ENCODE peak calls at places on chromosomes 6 and 20, in five cellular contexts. T, J, K, N and B are unnamed samples.
A peak's percentile ranks its signal among the peaks of the same experiment; 100 is the strongest.

GRCh38 chr20:57996465-57996864 is 232.0 kb downstream of the ANKRD60 start:
- DNase-seq in T (no peak), J (no peak), K (no peak), N (no peak), B (no peak)

GRCh38 chr20:11186301-11187008 is 512.7 kb upstream of the JAG1 start:
- DNase-seq in T (no peak), J (no peak), K (no peak), N (no peak), B (no peak)

GRCh38 chr6:34771727-34772126 is 14.4 kb downstream of the SNRPC start:
- DNase-seq in T (no peak), J (no peak), K (no peak), N (no peak), B (no peak)

GRCh38 chr6:35508027-35508426 is 4.7 kb downstream of the TULP1 start:
- DNase-seq in T (no peak), J (no peak), K (no peak), N (no peak), B (no peak)

GRCh38 chr6:28209753-28210535 is 15.1 kb upstream of the ZSCAN9 start:
- DNase-seq in T (no peak), J (no peak), K (no peak), N (no peak), B (no peak)

GRCh38 chr6:17600527-17601388 is 656 bp downstream of the FAM8A1 start:
- DNase-seq in T (no peak), J (peak; percentile 34), K (peak; percentile 24), N (peak; percentile 75), B (peak; percentile 67)

GRCh38 chr6:7201444-7201731 is 93.6 kb downstream of the RREB1 start:
- DNase-seq in T (no peak), J (no peak), K (no peak), N (peak; percentile 61), B (no peak)

GRCh38 chr6:128209771-128210170 is 308.9 kb upstream of the THEMIS start:
- DNase-seq in T (no peak), J (no peak), K (peak; percentile 12), N (no peak), B (no peak)

GRCh38 chr20:44247131-44247571 is at the start of gene GDAP1L1:
- DNase-seq in T (no peak), J (no peak), K (no peak), N (no peak), B (peak; percentile 91)

GRCh38 chr20:32582659-32583580 is 2.2 kb downstream of the NOL4L start:
- DNase-seq in T (no peak), J (peak; percentile 50), K (no peak), N (peak; percentile 83), B (peak; percentile 84)

GRCh38 chr20:46438156-46438750 is 31.8 kb upstream of the ELMO2 start:
- DNase-seq in T (no peak), J (peak; percentile 51), K (peak; percentile 50), N (peak; percentile 16), B (peak; percentile 65)

GRCh38 chr6:138988469-138988834 is 399 bp upstream of the REPS1 start:
- DNase-seq in T (no peak), J (peak; percentile 57), K (peak; percentile 45), N (no peak), B (no peak)

GRCh38 chr6:168417158-168417557 is 23.8 kb upstream of the SMOC2 start:
- DNase-seq in T (no peak), J (no peak), K (peak; percentile 12), N (no peak), B (no peak)

GRCh38 chr6:28335564-28336283 is at the start of gene ZSCAN31:
- DNase-seq in T (peak; percentile 73), J (peak; percentile 83), K (peak; percentile 99), N (peak; percentile 99), B (peak; percentile 81)

GRCh38 chr6:1524040-1524480 is 85.7 kb upstream of the FOXC1 start:
- DNase-seq in T (no peak), J (peak; percentile 68), K (no peak), N (peak; percentile 76), B (peak; percentile 84)

GRCh38 chr6:44837741-44838140 is 450.2 kb downstream of the CDC5L start:
- DNase-seq in T (no peak), J (no peak), K (no peak), N (no peak), B (no peak)

GRCh38 chr6:150813993-150814359 is 51.5 kb upstream of the MTHFD1L start:
- DNase-seq in T (peak; percentile 69), J (no peak), K (peak; percentile 18), N (no peak), B (no peak)

GRCh38 chr6:144343736-144344428 is 58.7 kb downstream of the UTRN start:
- DNase-seq in T (peak; percentile 69), J (no peak), K (peak; percentile 98), N (no peak), B (no peak)

GRCh38 chr6:14828146-14828705 is 417.6 kb upstream of the JARID2 start:
- DNase-seq in T (no peak), J (no peak), K (no peak), N (no peak), B (no peak)

GRCh38 chr6:146878564-146879343 is 280.0 kb downstream of the ADGB start:
- DNase-seq in T (no peak), J (no peak), K (no peak), N (no peak), B (no peak)

GRCh38 chr6:65927141-65927540 is 220.1 kb upstream of the EYS start:
- DNase-seq in T (no peak), J (no peak), K (no peak), N (no peak), B (no peak)

GRCh38 chr20:33693741-33694645 is 7.8 kb upstream of the E2F1 start:
- DNase-seq in T (no peak), J (no peak), K (no peak), N (no peak), B (peak; percentile 46)

GRCh38 chr6:131779304-131779703 is 28.5 kb upstream of the ENPP1 start:
- DNase-seq in T (no peak), J (no peak), K (no peak), N (no peak), B (no peak)

GRCh38 chr6:150175611-150176151 is 32.8 kb downstream of the PPP1R14C start:
- DNase-seq in T (no peak), J (no peak), K (no peak), N (no peak), B (no peak)

GRCh38 chr20:40251284-40251932 is 437.6 kb downstream of the MAFB start:
- DNase-seq in T (no peak), J (peak; percentile 45), K (peak; percentile 70), N (peak; percentile 51), B (peak; percentile 32)

GRCh38 chr6:2237001-2237400 is 8.4 kb downstream of the GMDS start:
- DNase-seq in T (no peak), J (no peak), K (no peak), N (no peak), B (no peak)

GRCh38 chr6:10406556-10406955 is 8.3 kb downstream of the TFAP2A start:
- DNase-seq in T (no peak), J (no peak), K (no peak), N (no peak), B (no peak)

GRCh38 chr6:131643262-131643631 is 6.1 kb downstream of the ENPP3 start:
- DNase-seq in T (no peak), J (no peak), K (no peak), N (no peak), B (no peak)

GRCh38 chr20:33790571-33790970 is 20.6 kb upstream of the CHMP4B start:
- DNase-seq in T (no peak), J (no peak), K (no peak), N (no peak), B (no peak)

GRCh38 chr6:15252205-15252604 is 6.3 kb downstream of the JARID2 start:
- DNase-seq in T (no peak), J (no peak), K (no peak), N (peak; percentile 78), B (no peak)

GRCh38 chr20:6679086-6679485 is 88.4 kb upstream of the BMP2 start:
- DNase-seq in T (no peak), J (no peak), K (no peak), N (no peak), B (no peak)

DNA sequence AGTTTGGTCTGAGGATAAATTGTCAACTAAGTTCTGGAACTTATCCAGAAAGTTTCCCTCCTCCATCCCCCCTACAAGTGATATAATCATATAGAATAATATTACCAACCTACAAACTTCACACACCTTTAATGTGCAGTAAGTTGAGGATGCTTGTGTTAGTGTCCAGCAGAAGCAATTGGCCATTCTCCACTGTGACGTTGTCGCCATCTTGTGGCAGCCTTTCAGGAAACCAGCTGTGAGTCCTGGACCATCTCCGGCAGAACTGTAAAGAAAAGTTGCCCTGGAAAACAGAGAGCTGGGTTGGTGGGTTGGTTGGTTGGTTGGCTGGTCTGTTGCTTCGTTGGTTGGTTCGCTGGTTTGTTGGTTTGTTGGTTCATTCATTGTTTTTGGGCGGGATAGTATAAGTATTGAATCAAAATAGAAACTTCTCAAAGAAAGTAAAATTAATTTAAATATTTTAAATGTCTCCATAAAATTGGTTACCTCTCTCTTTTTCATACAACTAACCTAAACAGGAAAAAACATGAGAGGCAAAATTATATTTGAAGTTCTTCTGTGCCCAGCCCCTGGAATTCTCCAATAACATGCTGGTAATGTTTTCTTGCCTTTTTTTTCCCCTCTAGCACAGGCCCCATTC is 127.5 kb downstream of the PKHD1 start:
- DNase-seq in T (peak; percentile 38), J (peak; percentile 69), K (peak; percentile 70), N (peak; percentile 77), B (peak; percentile 34)
- TF ChIP-seq FOXM1 in T (no peak), J (no peak), K (no peak), N (no peak), B (no peak)

DNA sequence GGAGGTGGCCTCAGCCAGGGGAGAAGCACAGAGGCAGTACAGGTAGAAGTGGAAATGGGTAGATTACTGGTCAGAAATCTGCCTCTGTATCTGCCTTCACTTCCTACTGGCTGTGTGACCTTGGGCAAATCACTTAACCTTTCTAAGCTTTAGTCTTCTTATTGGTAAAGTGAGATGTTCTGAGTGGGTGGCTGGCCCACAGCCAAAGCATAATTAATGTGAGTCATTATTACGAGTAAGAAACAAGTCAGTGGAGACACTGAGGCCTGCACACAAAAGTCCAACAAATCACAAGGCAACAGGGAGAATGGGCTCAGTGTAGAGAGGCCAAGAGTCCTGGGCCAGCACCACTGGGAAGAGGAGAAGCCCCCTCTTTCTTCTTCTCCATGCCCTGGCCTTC is 39.1 kb downstream of the NRN1 start:
- DNase-seq in T (no peak), J (no peak), K (no peak), N (no peak), B (no peak)
- TF ChIP-seq FOXM1 in T (no peak), J (no peak), K (no peak), N (no peak), B (no peak)

DNA sequence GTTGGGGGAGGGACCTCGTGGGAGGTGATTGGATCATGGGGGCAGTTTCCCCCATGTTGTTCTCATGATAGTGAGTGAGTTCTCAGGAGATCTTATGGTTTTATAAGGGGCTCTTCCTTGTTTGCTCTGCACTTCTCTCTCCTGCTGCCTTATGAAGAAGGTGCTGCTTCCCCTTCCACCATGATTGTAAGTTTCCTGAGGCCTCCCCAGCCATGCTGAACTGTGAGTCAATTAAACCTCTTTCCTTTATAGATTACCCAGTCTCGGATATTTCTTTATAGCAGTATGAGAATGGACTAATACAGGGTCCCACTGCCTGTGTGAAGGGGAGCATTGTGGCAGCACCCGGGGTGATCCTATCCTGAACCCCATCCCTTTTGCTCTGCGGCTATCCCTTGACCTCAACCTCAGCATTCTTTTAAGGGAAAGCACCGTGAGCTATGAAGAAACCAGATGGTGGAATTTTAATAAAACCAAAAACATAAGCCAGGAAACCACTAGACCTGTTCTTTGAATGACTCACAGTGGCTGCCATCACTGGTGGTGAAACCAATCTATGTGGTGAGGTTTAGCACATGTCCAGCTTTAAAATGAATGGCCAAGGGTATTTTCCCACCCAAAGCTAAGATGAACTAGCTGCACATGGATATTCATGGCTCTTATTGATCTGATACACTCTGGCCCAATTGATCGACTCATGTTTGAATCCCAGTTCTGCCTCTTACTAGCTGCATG is 62.2 kb downstream of the ZDHHC14 start:
- DNase-seq in T (peak; percentile 80), J (no peak), K (no peak), N (no peak), B (no peak)
- TF ChIP-seq FOXM1 in T (no peak), J (no peak), K (no peak), N (no peak), B (no peak)

GRCh38 chr20:1830240-1830639 is 65.0 kb upstream of the SIRPA start:
- DNase-seq in T (no peak), J (no peak), K (no peak), N (no peak), B (peak; percentile 61)
- TF ChIP-seq FOXM1 in T (no peak), J (no peak), K (no peak), N (no peak), B (no peak)